ENCODE peak calls at places on chromosomes 4 and X, in five cellular contexts. N is GM12864, V is fibroblast of mammary gland, G is astrocyte of the spinal cord, R is transverse colon. Y is an unnamed sample.

GRCh38 chr4:31949045-31949444 is 1228.9 kb downstream of the PCDH7 start:
- DNase-seq in V (no peak), R (no peak), G (peak), N (no peak), Y (no peak)

GRCh38 chr4:67291639-67292038 is 253.7 kb downstream of the CENPC start:
- DNase-seq in G (no peak), R (no peak), N (no peak), V (no peak), Y (no peak)

GRCh38 chr4:55125087-55125721 is at the start of gene KDR:
- DNase-seq in G (peak), R (no peak), V (peak), N (no peak), Y (peak)

GRCh38 chrX:154549766-154550165 is 2.3 kb downstream of the IKBKG start:
- DNase-seq in G (no peak), N (no peak), R (no peak), V (peak), Y (peak)

GRCh38 chr4:80004319-80004718 is 68.7 kb downstream of the ANTXR2 start:
- DNase-seq in R (no peak), G (no peak), V (no peak), N (no peak), Y (no peak)

GRCh38 chr4:6307891-6308290 is 38.2 kb downstream of the WFS1 start:
- DNase-seq in R (no peak), G (no peak), V (no peak), N (no peak), Y (no peak)

GRCh38 chrX:119756926-119757635 is 1.3 kb upstream of the SOWAHD start:
- DNase-seq in N (no peak), V (no peak), G (no peak), R (peak), Y (no peak)

GRCh38 chrX:153157450-153157849 is 21.6 kb upstream of the MAGEA1 start:
- DNase-seq in N (no peak), R (no peak), V (no peak), G (no peak), Y (no peak)

GRCh38 chr4:70515342-70516245 is 2.8 kb upstream of the AMTN start:
- DNase-seq in V (no peak), R (no peak), G (no peak), N (no peak), Y (peak)

GRCh38 chrX:18098704-18099103 is 122.0 kb downstream of the BEND2 start:
- DNase-seq in V (no peak), G (no peak), R (no peak), N (no peak), Y (no peak)

GRCh38 chr4:1793496-1793840 is 375 bp downstream of the FGFR3 start:
- DNase-seq in V (no peak), R (peak), N (no peak), G (no peak), Y (peak)

GRCh38 chrX:50971390-50971789 is 60.9 kb downstream of the BMP15 start:
- DNase-seq in N (no peak), V (peak), G (no peak), R (no peak), Y (peak)

GRCh38 chr4:184348311-184349233 is 125.8 kb downstream of the IRF2 start:
- DNase-seq in V (no peak), G (no peak), R (peak), N (no peak), Y (peak)

GRCh38 chrX:140038842-140039241 is 73.5 kb upstream of the CXorf66 start:
- DNase-seq in V (no peak), R (no peak), G (no peak), N (no peak), Y (no peak)

GRCh38 chrX:140040397-140040796 is 75.1 kb upstream of the CXorf66 start:
- DNase-seq in G (peak), R (peak), N (no peak), V (no peak), Y (peak)

DNA sequence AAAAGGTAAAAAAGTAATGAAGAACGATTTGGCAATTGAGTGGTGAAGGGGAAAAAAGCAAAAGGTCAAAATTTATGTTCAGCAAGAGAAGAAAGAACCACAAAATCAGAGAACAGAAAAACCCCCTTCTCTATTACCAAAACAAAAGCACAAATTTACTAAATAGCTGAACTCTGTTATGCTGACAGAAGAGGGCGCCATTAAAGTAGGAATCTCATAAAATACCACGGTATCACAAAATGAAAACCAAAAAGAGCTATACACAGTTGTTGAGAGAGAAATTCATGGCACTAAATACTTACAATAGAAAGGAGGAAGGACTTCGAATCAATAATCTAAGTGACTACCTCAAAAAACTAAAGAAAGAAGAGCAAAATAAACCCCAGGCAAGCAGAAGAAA is 69.6 kb upstream of the CXorf66 start:
- DNase-seq in N (no peak), R (no peak), G (peak), V (no peak), Y (peak)
- TF ChIP-seq CTCF in N (peak), R (no peak), G (peak), V (peak), Y (peak)

GRCh38 chrX:24391843-24392242 is 31.4 kb downstream of the SUPT20HL1 start:
- DNase-seq in R (no peak), V (no peak), G (no peak), N (no peak), Y (no peak)
- H3K4me3 ChIP-seq in R (no peak), V (no peak), G (no peak), N (no peak), Y (no peak)

GRCh38 chr4:118684873-118685811 is at the start of gene METTL14:
- DNase-seq in N (peak), R (peak), G (peak), V (peak), Y (peak)
- TF ChIP-seq CTCF in N (peak), R (no peak), G (no peak), V (no peak), Y (no peak)

GRCh38 chrX:86455495-86455894 is 307.2 kb downstream of the DACH2 start:
- DNase-seq in R (no peak), N (no peak), G (no peak), V (no peak), Y (no peak)

DNA sequence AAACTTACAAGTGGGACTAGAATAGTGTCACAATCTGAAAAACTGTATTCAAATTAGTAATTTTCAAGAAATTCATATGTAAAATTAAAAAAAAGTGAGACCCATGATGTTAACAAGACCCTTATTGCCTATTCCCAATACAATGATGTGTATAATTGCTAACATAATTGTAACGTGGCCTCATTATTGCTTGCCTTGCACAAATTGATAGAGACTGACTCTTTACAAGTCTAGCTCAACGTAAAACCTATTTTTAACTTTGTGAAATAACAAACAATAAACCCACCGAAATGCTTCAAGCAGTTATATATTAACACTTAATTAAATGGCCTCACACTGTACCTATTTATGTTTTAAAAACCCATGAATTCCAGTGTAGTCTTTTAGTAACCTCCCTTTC is 312.5 kb downstream of the DACH2 start:
- DNase-seq in V (no peak), R (no peak), N (no peak), G (no peak), Y (no peak)
- H3K4me3 ChIP-seq in V (no peak), R (no peak), N (no peak), G (no peak), Y (no peak)

GRCh38 chr4:4780634-4781287 is 78.7 kb upstream of the MSX1 start:
- DNase-seq in N (no peak), G (peak), R (no peak), V (peak), Y (peak)
- TF ChIP-seq CTCF in N (no peak), G (no peak), R (no peak), V (peak), Y (no peak)

DNA sequence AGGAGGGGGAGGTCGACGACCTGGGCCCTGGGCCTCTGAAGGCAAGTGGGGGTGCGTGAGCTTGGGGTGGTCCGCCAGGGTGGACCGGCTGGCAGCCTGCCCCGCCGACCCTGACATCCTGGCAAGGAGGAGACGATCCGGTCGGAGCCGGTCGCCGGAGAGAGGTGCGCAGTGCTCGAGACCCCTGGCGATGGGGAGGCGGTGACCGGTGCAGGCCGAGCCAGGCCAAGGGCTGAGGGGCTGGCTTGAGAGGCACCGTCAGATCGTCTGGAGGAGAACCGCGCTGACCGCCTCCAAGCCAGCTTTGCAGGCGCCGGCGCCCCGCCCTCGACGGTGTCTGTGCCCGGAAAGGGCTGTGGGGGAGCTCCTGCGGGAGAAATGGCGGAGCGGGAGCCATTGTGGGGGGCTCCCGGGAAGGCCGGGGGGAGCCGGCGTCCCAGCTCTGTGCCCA is 25.6 kb downstream of the GPRASP3 start:
- DNase-seq in G (peak), V (peak), N (no peak), R (peak), Y (peak)
- H3K4me3 ChIP-seq in G (peak), V (peak), N (no peak), R (peak), Y (peak)

GRCh38 chr4:8267077-8267476 is 2.5 kb upstream of the HTRA3 start:
- DNase-seq in N (no peak), V (peak), R (peak), G (peak), Y (peak)
- TF ChIP-seq CTCF in N (peak), V (peak), R (peak), G (peak), Y (peak)

Y was measured in epithelial cell of esophagus.